ENCODE peak calls at places on chromosome 22, in four cellular contexts. One of them, this sample, is unnamed.

GRCh38 chr22:24161909-24162308 is 19.4 kb upstream of the SUSD2 start:
- DNase-seq in uterus: no peak
- DNase-seq in CD8-positive, alpha-beta T cell: no peak
- DNase-seq in cardiac muscle cell: no peak
- DNase-seq in this sample: no peak

GRCh38 chr22:27757928-27758525 is 43.5 kb downstream of the MN1 start:
- DNase-seq in uterus: no peak
- DNase-seq in CD8-positive, alpha-beta T cell: no peak
- DNase-seq in cardiac muscle cell: no peak
- DNase-seq in this sample: no peak

GRCh38 chr22:19082793-19083192 is 39.4 kb downstream of the DGCR2 start:
- DNase-seq in uterus: no peak
- DNase-seq in CD8-positive, alpha-beta T cell: no peak
- DNase-seq in cardiac muscle cell: no peak
- DNase-seq in this sample: no peak

GRCh38 chr22:19875061-19875530 is 20.4 kb upstream of the GNB1L start:
- DNase-seq in uterus: peak; percentile 15
- DNase-seq in CD8-positive, alpha-beta T cell: no peak
- DNase-seq in cardiac muscle cell: no peak
- DNase-seq in this sample: no peak

GRCh38 chr22:33984741-33985287 is 64.5 kb upstream of the LARGE1 start:
- DNase-seq in uterus: no peak
- DNase-seq in CD8-positive, alpha-beta T cell: no peak
- DNase-seq in cardiac muscle cell: no peak
- DNase-seq in this sample: no peak

GRCh38 chr22:42918500-42918899 is 61.4 kb upstream of the ARFGAP3 start:
- DNase-seq in uterus: no peak
- DNase-seq in CD8-positive, alpha-beta T cell: no peak
- DNase-seq in cardiac muscle cell: no peak
- DNase-seq in this sample: no peak

GRCh38 chr22:32204856-32205722 is at the start of gene RFPL2:
- DNase-seq in uterus: no peak
- DNase-seq in CD8-positive, alpha-beta T cell: peak; percentile 47
- DNase-seq in cardiac muscle cell: peak; percentile 90
- DNase-seq in this sample: peak; percentile 54

GRCh38 chr22:41339823-41340222 is 38.5 kb downstream of the ZC3H7B start:
- DNase-seq in uterus: no peak
- DNase-seq in CD8-positive, alpha-beta T cell: no peak
- DNase-seq in cardiac muscle cell: no peak
- DNase-seq in this sample: no peak

GRCh38 chr22:39959640-39960447 is at the start of gene TMA7B:
- DNase-seq in uterus: no peak
- DNase-seq in CD8-positive, alpha-beta T cell: peak; percentile 44
- DNase-seq in cardiac muscle cell: no peak
- DNase-seq in this sample: peak; percentile 21

GRCh38 chr22:19886605-19887250 is 32.1 kb upstream of the GNB1L start:
- DNase-seq in uterus: peak; percentile 12
- DNase-seq in CD8-positive, alpha-beta T cell: peak; percentile 53
- DNase-seq in cardiac muscle cell: no peak
- DNase-seq in this sample: no peak

GRCh38 chr22:20783844-20784723 is 10.2 kb downstream of the SERPIND1 start:
- DNase-seq in uterus: peak; percentile 44
- DNase-seq in CD8-positive, alpha-beta T cell: peak; percentile 43
- DNase-seq in cardiac muscle cell: peak; percentile 61
- DNase-seq in this sample: peak; percentile 6

GRCh38 chr22:50313600-50313999 is 6.2 kb upstream of the PLXNB2 start:
- DNase-seq in uterus: no peak
- DNase-seq in CD8-positive, alpha-beta T cell: no peak
- DNase-seq in cardiac muscle cell: no peak
- DNase-seq in this sample: no peak

GRCh38 chr22:32986773-32987050 is 71.5 kb downstream of the SYN3 start:
- DNase-seq in uterus: no peak
- DNase-seq in CD8-positive, alpha-beta T cell: no peak
- DNase-seq in cardiac muscle cell: no peak
- DNase-seq in this sample: no peak

GRCh38 chr22:28629420-28630184 is 50.0 kb downstream of the TTC28 start:
- DNase-seq in uterus: no peak
- DNase-seq in CD8-positive, alpha-beta T cell: no peak
- DNase-seq in cardiac muscle cell: no peak
- DNase-seq in this sample: no peak

GRCh38 chr22:44664149-44664548 is 37.9 kb upstream of the PRR5 start:
- DNase-seq in uterus: peak; percentile 42
- DNase-seq in CD8-positive, alpha-beta T cell: peak; percentile 71
- DNase-seq in cardiac muscle cell: no peak
- DNase-seq in this sample: peak; percentile 37

GRCh38 chr22:29716814-29717213 is 3.0 kb upstream of the CABP7 start:
- DNase-seq in uterus: no peak
- DNase-seq in CD8-positive, alpha-beta T cell: no peak
- DNase-seq in cardiac muscle cell: peak; percentile 91
- DNase-seq in this sample: no peak

GRCh38 chr22:32023251-32023827 is 19.7 kb upstream of the SLC5A1 start:
- DNase-seq in uterus: no peak
- DNase-seq in CD8-positive, alpha-beta T cell: no peak
- DNase-seq in cardiac muscle cell: no peak
- DNase-seq in this sample: no peak

GRCh38 chr22:49964493-49965290 is 4.1 kb downstream of the PIM3 start:
- DNase-seq in uterus: peak; percentile 26
- DNase-seq in CD8-positive, alpha-beta T cell: no peak
- DNase-seq in cardiac muscle cell: no peak
- DNase-seq in this sample: no peak

GRCh38 chr22:48884786-48885185 is 942.9 kb downstream of the BRD1 start:
- DNase-seq in uterus: no peak
- DNase-seq in CD8-positive, alpha-beta T cell: no peak
- DNase-seq in cardiac muscle cell: no peak
- DNase-seq in this sample: no peak

GRCh38 chr22:48886604-48887393 is 940.9 kb downstream of the BRD1 start:
- DNase-seq in uterus: no peak
- DNase-seq in CD8-positive, alpha-beta T cell: no peak
- DNase-seq in cardiac muscle cell: no peak
- DNase-seq in this sample: no peak

GRCh38 chr22:48884292-48884691 is 943.4 kb downstream of the BRD1 start:
- DNase-seq in uterus: no peak
- DNase-seq in CD8-positive, alpha-beta T cell: no peak
- DNase-seq in cardiac muscle cell: no peak
- DNase-seq in this sample: no peak

GRCh38 chr22:48885919-48886305 is 941.8 kb downstream of the BRD1 start:
- DNase-seq in uterus: no peak
- DNase-seq in CD8-positive, alpha-beta T cell: no peak
- DNase-seq in cardiac muscle cell: no peak
- DNase-seq in this sample: no peak

DNA sequence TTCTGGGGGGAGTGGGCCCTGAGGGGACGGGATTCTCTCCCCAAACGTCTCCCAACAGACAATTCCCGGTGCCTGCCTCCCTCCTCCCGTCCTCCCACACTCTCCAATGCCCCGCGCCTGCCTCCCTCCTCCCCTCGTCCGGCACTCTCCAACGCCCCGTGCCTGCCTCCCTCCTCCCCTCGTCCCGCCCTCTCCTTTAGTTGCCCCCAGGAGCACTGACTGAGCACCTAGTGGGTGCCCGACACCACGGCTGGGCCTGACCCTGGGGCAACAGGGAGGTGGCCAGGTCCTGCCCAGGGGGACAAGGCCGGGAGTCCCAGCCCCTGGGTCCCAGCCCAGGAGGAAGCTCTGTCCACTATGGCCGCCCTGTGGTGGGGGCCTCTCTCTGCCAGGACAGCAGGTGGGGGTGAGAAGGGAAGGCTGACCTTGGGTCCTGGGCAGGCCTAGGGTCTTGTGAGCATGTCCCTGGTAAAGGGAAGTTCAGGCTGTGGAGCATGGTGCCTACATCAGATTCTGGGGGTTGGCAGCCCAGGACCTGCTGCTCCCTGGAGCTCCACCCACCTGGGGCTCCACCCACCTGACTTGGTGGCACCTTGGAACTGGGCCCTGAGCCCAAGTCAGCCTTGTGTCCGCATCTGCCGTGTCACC is 942.3 kb downstream of the BRD1 start:
- DNase-seq in uterus: no peak
- DNase-seq in CD8-positive, alpha-beta T cell: no peak
- DNase-seq in cardiac muscle cell: no peak
- DNase-seq in this sample: no peak
- H3K9me3 ChIP-seq in uterus: no peaks in the 10 kb centered on the region
- H3K9me3 ChIP-seq in CD8-positive, alpha-beta T cell: no peaks in the 10 kb centered on the region
- H3K9me3 ChIP-seq in cardiac muscle cell: no peaks in the 10 kb centered on the region
- H3K9me3 ChIP-seq in this sample: no peaks in the 10 kb centered on the region

GRCh38 chr22:26674211-26675190 is 17.1 kb downstream of the MIAT start:
- DNase-seq in uterus: no peak
- DNase-seq in CD8-positive, alpha-beta T cell: peak; percentile 31
- DNase-seq in cardiac muscle cell: no peak
- DNase-seq in this sample: no peak
- H3K4me3 ChIP-seq in uterus: no peak overlapping the region
- H3K4me3 ChIP-seq in CD8-positive, alpha-beta T cell: peak overlapping the region; percentile 79
- H3K4me3 ChIP-seq in cardiac muscle cell: peak overlapping the region; percentile 65
- H3K4me3 ChIP-seq in this sample: peak overlapping the region; percentile 70

GRCh38 chr22:37746366-37747089 is 49.7 kb downstream of the TRIOBP start:
- DNase-seq in uterus: no peak
- DNase-seq in CD8-positive, alpha-beta T cell: peak; percentile 30
- DNase-seq in cardiac muscle cell: peak; percentile 23
- DNase-seq in this sample: no peak
- H3K4me1 ChIP-seq in uterus: peaks cover 25% of the 10 kb centered on the region
- H3K4me1 ChIP-seq in CD8-positive, alpha-beta T cell: peaks cover 23% of the 10 kb centered on the region
- H3K4me1 ChIP-seq in cardiac muscle cell: peaks cover 46% of the 10 kb centered on the region
- H3K4me1 ChIP-seq in this sample: peaks cover 18% of the 10 kb centered on the region

GRCh38 chr22:47592791-47593190 is 830.3 kb downstream of the TBC1D22A start:
- DNase-seq in uterus: no peak
- DNase-seq in CD8-positive, alpha-beta T cell: no peak
- DNase-seq in cardiac muscle cell: no peak
- DNase-seq in this sample: no peak

GRCh38 chr22:47593291-47593690 is 830.8 kb downstream of the TBC1D22A start:
- DNase-seq in uterus: no peak
- DNase-seq in CD8-positive, alpha-beta T cell: peak; percentile 7
- DNase-seq in cardiac muscle cell: no peak
- DNase-seq in this sample: no peak

GRCh38 chr22:47589271-47590250 is 827.1 kb downstream of the TBC1D22A start:
- DNase-seq in uterus: no peak
- DNase-seq in CD8-positive, alpha-beta T cell: no peak
- DNase-seq in cardiac muscle cell: no peak
- DNase-seq in this sample: no peak

GRCh38 chr22:47591016-47591415 is 828.6 kb downstream of the TBC1D22A start:
- DNase-seq in uterus: no peak
- DNase-seq in CD8-positive, alpha-beta T cell: no peak
- DNase-seq in cardiac muscle cell: no peak
- DNase-seq in this sample: no peak

DNA sequence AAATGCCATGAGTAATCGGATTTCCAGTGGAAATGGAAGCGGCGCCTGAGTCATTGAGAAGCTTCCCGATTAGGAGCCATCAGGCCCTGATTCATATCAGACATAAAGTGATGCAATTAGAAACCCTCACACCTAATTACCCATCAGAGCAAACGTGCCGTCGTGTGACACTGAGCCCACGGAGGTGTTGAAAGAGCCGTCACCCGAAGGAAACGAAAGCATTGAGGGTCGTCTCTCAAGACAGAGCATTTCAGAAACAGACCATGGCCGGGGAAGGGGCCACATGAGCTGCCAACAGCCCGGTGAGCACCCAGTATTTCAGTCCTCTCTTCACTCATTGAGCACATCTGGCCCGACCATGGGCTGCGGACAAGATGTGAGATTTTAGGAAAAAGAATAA is 829.3 kb downstream of the TBC1D22A start:
- DNase-seq in uterus: no peak
- DNase-seq in CD8-positive, alpha-beta T cell: no peak
- DNase-seq in cardiac muscle cell: no peak
- DNase-seq in this sample: no peak
- H3K9me3 ChIP-seq in uterus: no peaks in the 10 kb centered on the region
- H3K9me3 ChIP-seq in CD8-positive, alpha-beta T cell: no peaks in the 10 kb centered on the region
- H3K9me3 ChIP-seq in cardiac muscle cell: no peaks in the 10 kb centered on the region
- H3K9me3 ChIP-seq in this sample: no peaks in the 10 kb centered on the region

DNA sequence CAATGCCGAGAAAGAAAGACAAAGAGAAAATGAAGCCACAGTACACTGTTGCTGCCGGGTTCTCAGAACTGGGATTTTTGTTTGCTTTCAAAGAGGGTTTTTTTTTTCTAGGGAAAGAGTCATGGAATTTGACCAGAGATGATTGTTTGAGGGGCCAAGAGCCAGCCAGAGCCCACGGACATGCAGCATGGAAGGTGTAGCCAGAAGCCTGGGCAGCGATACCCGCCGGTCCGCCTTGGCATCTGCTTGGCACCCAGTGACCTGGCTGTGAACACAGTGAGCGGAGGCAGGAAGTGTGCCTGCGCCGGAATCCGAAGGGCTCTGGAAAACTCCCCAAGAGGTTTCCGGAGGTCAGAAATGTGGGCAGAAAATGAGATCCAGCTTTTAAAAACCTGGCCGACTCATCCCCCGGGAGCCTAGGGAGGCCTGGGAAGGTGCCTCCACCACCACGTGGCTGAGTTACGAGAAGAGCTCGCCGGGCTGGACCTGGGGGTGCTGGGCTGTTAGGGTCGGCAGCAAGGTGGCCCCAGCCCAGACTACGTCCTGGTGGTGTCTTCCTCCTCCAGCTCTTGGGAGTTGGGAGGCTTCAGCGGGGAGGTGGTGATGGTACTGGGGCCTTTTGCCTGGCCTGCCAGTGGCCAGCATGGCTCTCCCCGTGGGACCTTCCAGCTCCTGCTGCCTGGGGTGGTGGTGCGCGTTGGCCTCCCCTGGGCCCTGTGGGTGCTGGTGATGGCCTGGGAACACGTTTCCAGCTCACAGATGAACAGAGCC is 61.6 kb upstream of the PPARA start:
- DNase-seq in uterus: peak; percentile 64
- DNase-seq in CD8-positive, alpha-beta T cell: no peak
- DNase-seq in cardiac muscle cell: no peak
- DNase-seq in this sample: no peak
- H3K4me3 ChIP-seq in uterus: peak overlapping the region; percentile 7
- H3K4me3 ChIP-seq in CD8-positive, alpha-beta T cell: no peak overlapping the region
- H3K4me3 ChIP-seq in cardiac muscle cell: no peak overlapping the region
- H3K4me3 ChIP-seq in this sample: no peak overlapping the region

GRCh38 chr22:36287881-36288515 is 35.1 kb downstream of the APOL1 start:
- DNase-seq in uterus: no peak
- DNase-seq in CD8-positive, alpha-beta T cell: no peak
- DNase-seq in cardiac muscle cell: no peak
- DNase-seq in this sample: no peak
- H3K4me1 ChIP-seq in uterus: no peaks in the 10 kb centered on the region
- H3K4me1 ChIP-seq in CD8-positive, alpha-beta T cell: peaks cover 40% of the 10 kb centered on the region
- H3K4me1 ChIP-seq in cardiac muscle cell: no peaks in the 10 kb centered on the region
- H3K4me1 ChIP-seq in this sample: peaks cover 40% of the 10 kb centered on the region